ENCODE peak calls at places on chromosome 2, in eight cellular contexts. Y, P, Z, D, E, L, C and Q are unnamed samples.
A peak's percentile ranks its signal among the peaks of the same experiment; 100 is the strongest.

GRCh38 chr2:111017034-111017640 is 103.6 kb upstream of the BCL2L11 start:
- DNase-seq in L (no peak), Y (no peak), E (no peak), P (no peak), D (no peak), Z (no peak), C (no peak), Q (no peak)

GRCh38 chr2:30702694-30703093 is 104.6 kb downstream of the CAPN13 start:
- DNase-seq in C (no peak), Z (peak; percentile 31), L (no peak), Y (no peak), E (no peak), D (no peak), P (no peak), Q (no peak)

GRCh38 chr2:151138507-151138906 is 123.2 kb downstream of the RBM43 start:
- DNase-seq in P (no peak), C (no peak), L (no peak), Y (no peak), Z (peak; percentile 73), E (no peak), D (no peak), Q (peak; percentile 27)

GRCh38 chr2:104443137-104443536 is 410.8 kb upstream of the POU3F3 start:
- DNase-seq in P (no peak), D (no peak), L (no peak), Y (no peak), Z (no peak), E (no peak), C (no peak), Q (no peak)

GRCh38 chr2:140276661-140277060 is 1496.5 kb upstream of the NXPH2 start:
- DNase-seq in D (no peak), C (no peak), E (no peak), Y (no peak), L (no peak), P (no peak), Z (no peak), Q (no peak)

GRCh38 chr2:28821295-28821958 is 10.8 kb downstream of the SPDYA start:
- DNase-seq in C (peak; percentile 77), Y (peak; percentile 46), L (peak; percentile 63), Z (peak; percentile 49), P (no peak), D (peak; percentile 45), E (peak; percentile 22), Q (peak; percentile 17)

GRCh38 chr2:145114726-145115125 is 594.8 kb upstream of the ZEB2 start:
- DNase-seq in P (no peak), C (no peak), Z (peak; percentile 43), L (no peak), D (no peak), Y (no peak), E (no peak), Q (no peak)

GRCh38 chr2:147782521-147782920 is 62.3 kb upstream of the ACVR2A start:
- DNase-seq in Z (peak; percentile 18), C (peak; percentile 6), D (no peak), E (no peak), L (no peak), Y (no peak), P (no peak), Q (no peak)

GRCh38 chr2:209629622-209630021 is 142.0 kb upstream of the UNC80 start:
- DNase-seq in Y (no peak), P (no peak), C (peak; percentile 41), Z (peak; percentile 16), E (no peak), L (no peak), D (no peak), Q (no peak)

GRCh38 chr2:239889641-239890055 is 135.5 kb downstream of the NDUFA10 start:
- DNase-seq in Y (peak; percentile 20), E (no peak), C (no peak), Z (no peak), L (no peak), D (no peak), P (no peak), Q (no peak)

GRCh38 chr2:214716811-214717560 is 92.5 kb downstream of the BARD1 start:
- DNase-seq in P (no peak), Y (no peak), E (no peak), L (no peak), D (no peak), Z (no peak), C (no peak), Q (no peak)

GRCh38 chr2:212007972-212008371 is 530.6 kb downstream of the ERBB4 start:
- DNase-seq in Y (no peak), E (no peak), D (no peak), P (no peak), C (no peak), L (no peak), Z (no peak), Q (no peak)

GRCh38 chr2:212001280-212001679 is 537.3 kb downstream of the ERBB4 start:
- DNase-seq in D (no peak), E (no peak), Y (no peak), P (no peak), C (no peak), Z (no peak), L (no peak), Q (no peak)

DNA sequence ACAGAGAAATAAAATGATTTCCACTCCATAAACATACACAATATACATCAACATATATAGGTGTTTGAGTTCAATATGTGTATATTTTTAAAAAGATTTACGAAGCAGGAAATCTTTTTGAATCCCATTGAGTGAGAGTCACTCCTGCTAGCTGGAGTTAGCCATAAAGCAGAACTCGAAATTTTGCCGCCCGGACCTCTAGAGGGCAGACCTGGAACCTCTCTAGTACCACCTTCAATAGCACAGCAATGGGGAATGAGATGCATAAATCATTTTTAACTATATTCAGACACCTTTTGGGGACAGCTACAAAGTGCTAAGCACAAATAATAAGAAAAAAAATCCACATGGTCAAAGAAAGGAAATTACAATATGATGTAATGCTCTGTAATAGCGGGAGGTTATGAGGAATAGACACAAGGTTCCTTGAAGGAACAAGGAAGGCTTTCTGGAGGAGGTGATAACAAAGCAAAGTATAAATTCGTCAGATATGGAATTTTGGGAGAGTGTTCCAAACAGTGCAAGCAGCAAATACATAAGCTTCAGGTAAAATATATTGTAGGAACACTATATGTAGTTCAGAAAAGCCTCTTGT is 533.4 kb downstream of the ERBB4 start:
- DNase-seq in Z (peak; percentile 10), D (no peak), E (no peak), Y (peak; percentile 26), C (peak; percentile 73), P (no peak), L (no peak), Q (no peak)
- TF ChIP-seq CTCF in Z (peak; percentile 59), D (peak; percentile 46), E (peak; percentile 75), Y (no peak), C (peak; percentile 71), P (peak; percentile 8), L (no peak), Q (peak; percentile 70)

GRCh38 chr2:15471606-15472005 is 89.5 kb downstream of the NBAS start:
- DNase-seq in C (peak; percentile 22), L (no peak), D (no peak), Z (no peak), E (no peak), Y (no peak), P (no peak), Q (no peak)
- TF ChIP-seq CTCF in C (peak; percentile 19), L (no peak), D (no peak), Z (no peak), E (no peak), Y (no peak), P (no peak), Q (no peak)

GRCh38 chr2:45808294-45808693 is 156.8 kb downstream of the PRKCE start:
- DNase-seq in D (no peak), L (no peak), Z (no peak), Y (no peak), C (no peak), P (no peak), E (no peak), Q (no peak)
- TF ChIP-seq CTCF in D (no peak), L (no peak), Z (no peak), Y (no peak), C (no peak), P (no peak), E (no peak), Q (no peak)

DNA sequence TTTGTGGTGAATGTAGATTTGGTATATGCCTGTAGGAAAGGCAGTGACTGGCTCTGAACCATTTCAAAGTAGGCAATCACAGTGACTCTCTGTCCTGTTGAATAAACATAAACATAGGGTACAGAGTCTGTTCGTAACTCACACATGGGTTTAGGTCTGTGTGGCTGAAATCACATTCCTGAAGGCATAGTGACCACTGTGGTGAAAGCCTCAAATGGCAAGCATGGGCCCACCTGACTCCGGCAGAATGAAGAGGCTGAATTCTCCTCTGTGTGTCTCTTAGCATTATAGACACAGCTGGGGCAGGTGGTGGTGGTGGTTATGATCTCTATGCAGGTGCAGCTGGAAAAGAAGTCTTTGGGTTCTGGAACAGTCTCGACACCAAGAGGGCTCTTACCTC is 61.2 kb downstream of the ITGA6 start:
- DNase-seq in D (no peak), L (no peak), Y (no peak), Z (no peak), C (no peak), E (no peak), P (no peak), Q (no peak)
- TF ChIP-seq CTCF in D (no peak), L (no peak), Y (no peak), Z (no peak), C (no peak), E (no peak), P (no peak), Q (no peak)

GRCh38 chr2:53989210-53989862 is 18.5 kb upstream of the PSME4 start:
- DNase-seq in Y (no peak), L (no peak), D (no peak), C (no peak), Z (no peak), E (no peak), P (no peak), Q (no peak)
- TF ChIP-seq CTCF in Y (no peak), L (no peak), D (no peak), C (no peak), Z (no peak), E (no peak), P (no peak), Q (no peak)